ENCODE peak calls at places on chromosomes 11 and 22, in seven cellular contexts. One of them, this sample, is unnamed.

GRCh38 chr11:105673089-105673488 is 63.2 kb downstream of the GRIA4 start:
- DNase-seq in lower lobe of right lung: no peak
- DNase-seq in GM23338: peak; percentile 90
- DNase-seq in spleen: no peak
- DNase-seq in astrocyte of the spinal cord: peak; percentile 68
- DNase-seq in cardiac fibroblast: peak; percentile 63
- DNase-seq in transverse colon: no peak
- DNase-seq in this sample: no peak

GRCh38 chr11:34028407-34028804 is 23.1 kb upstream of the CAPRIN1 start:
- DNase-seq in GM23338: no peak
- DNase-seq in cardiac fibroblast: peak; percentile 4
- DNase-seq in spleen: no peak
- DNase-seq in transverse colon: peak; percentile 14
- DNase-seq in lower lobe of right lung: no peak
- DNase-seq in astrocyte of the spinal cord: peak; percentile 6
- DNase-seq in this sample: no peak

GRCh38 chr22:30717331-30717921 is 22.8 kb downstream of the OSBP2 start:
- DNase-seq in spleen: no peak
- DNase-seq in GM23338: no peak
- DNase-seq in lower lobe of right lung: no peak
- DNase-seq in transverse colon: no peak
- DNase-seq in cardiac fibroblast: peak; percentile 88
- DNase-seq in astrocyte of the spinal cord: peak; percentile 77
- DNase-seq in this sample: no peak

GRCh38 chr11:11856638-11857037 is 14.9 kb downstream of the USP47 start:
- DNase-seq in spleen: no peak
- DNase-seq in cardiac fibroblast: no peak
- DNase-seq in astrocyte of the spinal cord: peak; percentile 55
- DNase-seq in GM23338: no peak
- DNase-seq in lower lobe of right lung: no peak
- DNase-seq in transverse colon: no peak
- DNase-seq in this sample: no peak

GRCh38 chr11:128924618-128925017 is 18.1 kb downstream of the TP53AIP1 start:
- DNase-seq in lower lobe of right lung: no peak
- DNase-seq in GM23338: no peak
- DNase-seq in transverse colon: no peak
- DNase-seq in astrocyte of the spinal cord: no peak
- DNase-seq in cardiac fibroblast: no peak
- DNase-seq in spleen: peak; percentile 41
- DNase-seq in this sample: no peak

GRCh38 chr11:72625746-72626636 is 48.2 kb downstream of the PDE2A start:
- DNase-seq in transverse colon: peak; percentile 52
- DNase-seq in lower lobe of right lung: peak; percentile 62
- DNase-seq in GM23338: peak; percentile 38
- DNase-seq in spleen: peak; percentile 83
- DNase-seq in astrocyte of the spinal cord: peak; percentile 38
- DNase-seq in cardiac fibroblast: no peak
- DNase-seq in this sample: no peak

GRCh38 chr11:65316979-65317786 is 2.5 kb downstream of the CDC42EP2 start:
- DNase-seq in cardiac fibroblast: peak; percentile 97
- DNase-seq in spleen: no peak
- DNase-seq in astrocyte of the spinal cord: peak; percentile 72
- DNase-seq in lower lobe of right lung: peak; percentile 71
- DNase-seq in GM23338: peak; percentile 80
- DNase-seq in transverse colon: peak; percentile 80
- DNase-seq in this sample: no peak

GRCh38 chr11:23124996-23125395 is 264.7 kb upstream of the CCDC179 start:
- DNase-seq in transverse colon: no peak
- DNase-seq in GM23338: no peak
- DNase-seq in spleen: no peak
- DNase-seq in lower lobe of right lung: no peak
- DNase-seq in astrocyte of the spinal cord: no peak
- DNase-seq in cardiac fibroblast: peak; percentile 3
- DNase-seq in this sample: no peak

GRCh38 chr11:104918113-104918824 is 20.0 kb upstream of the CASP12 start:
- DNase-seq in GM23338: no peak
- DNase-seq in transverse colon: no peak
- DNase-seq in astrocyte of the spinal cord: peak; percentile 77
- DNase-seq in lower lobe of right lung: no peak
- DNase-seq in cardiac fibroblast: peak; percentile 82
- DNase-seq in spleen: no peak
- DNase-seq in this sample: no peak

GRCh38 chr11:40161855-40162410 is 1297.5 kb downstream of the LRRC4C start:
- DNase-seq in spleen: no peak
- DNase-seq in astrocyte of the spinal cord: no peak
- DNase-seq in cardiac fibroblast: no peak
- DNase-seq in lower lobe of right lung: no peak
- DNase-seq in GM23338: no peak
- DNase-seq in transverse colon: no peak
- DNase-seq in this sample: no peak

GRCh38 chr22:46622081-46622521 is 1.9 kb downstream of the GRAMD4 start:
- DNase-seq in lower lobe of right lung: peak; percentile 71
- DNase-seq in astrocyte of the spinal cord: no peak
- DNase-seq in spleen: no peak
- DNase-seq in GM23338: no peak
- DNase-seq in cardiac fibroblast: no peak
- DNase-seq in transverse colon: no peak
- DNase-seq in this sample: no peak

GRCh38 chr11:108302121-108302785 is 79.4 kb downstream of the ATM start:
- DNase-seq in cardiac fibroblast: peak; percentile 53
- DNase-seq in GM23338: no peak
- DNase-seq in spleen: no peak
- DNase-seq in transverse colon: no peak
- DNase-seq in lower lobe of right lung: no peak
- DNase-seq in astrocyte of the spinal cord: no peak
- DNase-seq in this sample: no peak

GRCh38 chr22:25488244-25489020 is 76.0 kb upstream of the GRK3 start:
- DNase-seq in cardiac fibroblast: peak; percentile 72
- DNase-seq in astrocyte of the spinal cord: peak; percentile 92
- DNase-seq in lower lobe of right lung: peak; percentile 59
- DNase-seq in spleen: no peak
- DNase-seq in transverse colon: peak; percentile 41
- DNase-seq in GM23338: no peak
- DNase-seq in this sample: no peak

GRCh38 chr11:65858354-65859133 is 564 bp upstream of the CFL1 start:
- DNase-seq in cardiac fibroblast: no peak
- DNase-seq in lower lobe of right lung: no peak
- DNase-seq in spleen: peak; percentile 99
- DNase-seq in transverse colon: no peak
- DNase-seq in astrocyte of the spinal cord: peak; percentile 50
- DNase-seq in GM23338: no peak
- DNase-seq in this sample: no peak

GRCh38 chr11:14642873-14643696 is 519 bp upstream of the PDE3B start:
- DNase-seq in transverse colon: peak; percentile 15
- DNase-seq in cardiac fibroblast: no peak
- DNase-seq in lower lobe of right lung: no peak
- DNase-seq in astrocyte of the spinal cord: no peak
- DNase-seq in spleen: peak; percentile 76
- DNase-seq in GM23338: peak; percentile 5
- DNase-seq in this sample: no peak

GRCh38 chr11:63951779-63952536 is 13.2 kb downstream of the NAA40 start:
- DNase-seq in GM23338: no peak
- DNase-seq in lower lobe of right lung: no peak
- DNase-seq in astrocyte of the spinal cord: no peak
- DNase-seq in spleen: no peak
- DNase-seq in cardiac fibroblast: peak; percentile 49
- DNase-seq in transverse colon: no peak
- DNase-seq in this sample: no peak

GRCh38 chr11:12235945-12236743 is 125.8 kb downstream of the MICAL2 start:
- DNase-seq in GM23338: peak; percentile 73
- DNase-seq in astrocyte of the spinal cord: peak; percentile 85
- DNase-seq in spleen: no peak
- DNase-seq in transverse colon: peak; percentile 32
- DNase-seq in cardiac fibroblast: peak; percentile 77
- DNase-seq in lower lobe of right lung: no peak
- DNase-seq in this sample: peak; percentile 15

GRCh38 chr11:13889566-13890214 is 72.8 kb upstream of the SPON1 start:
- DNase-seq in lower lobe of right lung: no peak
- DNase-seq in spleen: no peak
- DNase-seq in cardiac fibroblast: no peak
- DNase-seq in GM23338: no peak
- DNase-seq in transverse colon: no peak
- DNase-seq in astrocyte of the spinal cord: no peak
- DNase-seq in this sample: no peak

DNA sequence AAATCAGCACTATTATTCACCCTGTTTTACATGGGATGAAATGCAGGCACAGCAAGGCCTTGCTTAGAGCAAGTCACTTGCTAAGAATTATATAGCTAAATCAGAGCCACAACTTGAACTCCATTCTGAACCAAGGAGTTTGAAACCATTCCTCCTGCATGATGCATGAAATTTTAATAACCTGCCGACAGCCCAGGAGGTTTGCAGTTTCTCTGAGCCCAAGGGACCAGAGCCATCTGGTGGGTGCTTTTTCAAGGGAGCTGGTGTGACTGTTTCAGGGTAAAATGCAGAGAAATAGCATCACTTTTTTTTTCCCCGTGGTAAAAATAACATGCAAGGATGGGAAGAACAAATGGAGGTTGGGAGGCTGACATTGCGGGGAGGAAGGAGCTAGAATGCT is 22.9 kb downstream of the NAV2 start:
- DNase-seq in transverse colon: no peak
- DNase-seq in GM23338: no peak
- DNase-seq in astrocyte of the spinal cord: peak; percentile 60
- DNase-seq in lower lobe of right lung: no peak
- DNase-seq in spleen: no peak
- DNase-seq in cardiac fibroblast: peak; percentile 43
- DNase-seq in this sample: no peak
- TF ChIP-seq CTCF in transverse colon: no peak
- TF ChIP-seq CTCF in GM23338: peak; percentile 27
- TF ChIP-seq CTCF in astrocyte of the spinal cord: peak; percentile 48
- TF ChIP-seq CTCF in lower lobe of right lung: no peak
- TF ChIP-seq CTCF in spleen: no peak
- TF ChIP-seq CTCF in cardiac fibroblast: peak; percentile 15
- TF ChIP-seq CTCF in this sample: no peak

DNA sequence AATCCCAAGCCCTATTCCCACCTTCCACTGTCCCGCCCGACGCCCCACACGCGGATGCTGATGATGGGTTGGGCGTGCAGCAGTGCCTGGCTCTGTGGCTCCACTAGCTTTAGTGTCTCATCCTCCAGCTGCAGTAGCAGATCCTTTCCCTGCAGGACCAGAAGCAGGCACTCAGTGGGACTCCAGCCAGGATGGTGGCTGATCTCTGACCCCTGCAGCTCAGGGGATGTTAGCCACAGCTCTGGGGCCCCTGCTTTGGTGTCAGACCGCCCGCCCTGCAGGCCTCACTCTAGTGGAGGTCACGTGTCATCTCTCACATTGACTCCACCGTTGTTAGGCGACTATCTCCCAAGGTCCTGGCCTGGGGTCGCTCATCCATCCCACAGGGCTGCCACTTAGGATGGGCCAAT is 11.8 kb downstream of the SMPD1 start:
- DNase-seq in lower lobe of right lung: no peak
- DNase-seq in GM23338: no peak
- DNase-seq in transverse colon: no peak
- DNase-seq in astrocyte of the spinal cord: no peak
- DNase-seq in cardiac fibroblast: no peak
- DNase-seq in spleen: no peak
- DNase-seq in this sample: no peak
- H3K4me3 ChIP-seq in lower lobe of right lung: no peak overlapping the region
- H3K4me3 ChIP-seq in GM23338: no peak overlapping the region
- H3K4me3 ChIP-seq in transverse colon: no peak overlapping the region
- H3K4me3 ChIP-seq in astrocyte of the spinal cord: no peak overlapping the region
- H3K4me3 ChIP-seq in cardiac fibroblast: no peak overlapping the region
- H3K4me3 ChIP-seq in spleen: no peak overlapping the region
- H3K4me3 ChIP-seq in this sample: no peak overlapping the region

GRCh38 chr11:119077839-119078238 is 6.8 kb upstream of the HMBS start:
- DNase-seq in lower lobe of right lung: no peak
- DNase-seq in astrocyte of the spinal cord: no peak
- DNase-seq in cardiac fibroblast: no peak
- DNase-seq in transverse colon: no peak
- DNase-seq in GM23338: no peak
- DNase-seq in spleen: peak; percentile 52
- DNase-seq in this sample: no peak
- TF ChIP-seq CTCF in lower lobe of right lung: no peak
- TF ChIP-seq CTCF in astrocyte of the spinal cord: no peak
- TF ChIP-seq CTCF in cardiac fibroblast: no peak
- TF ChIP-seq CTCF in transverse colon: no peak
- TF ChIP-seq CTCF in GM23338: no peak
- TF ChIP-seq CTCF in spleen: no peak
- TF ChIP-seq CTCF in this sample: no peak

DNA sequence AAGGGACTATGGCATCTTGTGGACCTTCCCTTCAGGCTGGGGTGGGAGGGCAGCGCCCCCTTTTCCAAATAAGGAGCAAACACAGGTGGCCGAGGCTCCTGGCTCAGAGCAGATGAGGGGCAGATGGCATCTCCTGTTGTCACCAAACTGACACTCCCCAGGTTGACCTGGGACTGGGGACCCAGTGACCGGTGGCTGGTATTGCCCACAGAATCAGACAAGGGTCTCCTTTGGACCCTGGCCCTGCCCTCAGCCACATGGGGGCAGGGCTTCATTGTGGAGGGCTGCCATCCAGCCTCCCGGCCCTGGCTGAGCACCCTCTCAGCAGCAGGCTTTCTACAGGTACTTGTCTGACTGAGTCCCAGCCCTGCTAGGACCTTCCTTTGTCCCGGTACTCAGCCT is 842 bp upstream of the SIGIRR start:
- DNase-seq in astrocyte of the spinal cord: no peak
- DNase-seq in spleen: peak; percentile 78
- DNase-seq in GM23338: no peak
- DNase-seq in lower lobe of right lung: peak; percentile 43
- DNase-seq in cardiac fibroblast: no peak
- DNase-seq in transverse colon: peak; percentile 17
- DNase-seq in this sample: no peak
- H3K4me3 ChIP-seq in astrocyte of the spinal cord: no peak overlapping the region
- H3K4me3 ChIP-seq in spleen: peak overlapping the region; percentile 57
- H3K4me3 ChIP-seq in GM23338: peak overlapping the region; percentile 78
- H3K4me3 ChIP-seq in lower lobe of right lung: peak overlapping the region; percentile 74
- H3K4me3 ChIP-seq in cardiac fibroblast: no peak overlapping the region
- H3K4me3 ChIP-seq in transverse colon: peak overlapping the region; percentile 54
- H3K4me3 ChIP-seq in this sample: no peak overlapping the region

DNA sequence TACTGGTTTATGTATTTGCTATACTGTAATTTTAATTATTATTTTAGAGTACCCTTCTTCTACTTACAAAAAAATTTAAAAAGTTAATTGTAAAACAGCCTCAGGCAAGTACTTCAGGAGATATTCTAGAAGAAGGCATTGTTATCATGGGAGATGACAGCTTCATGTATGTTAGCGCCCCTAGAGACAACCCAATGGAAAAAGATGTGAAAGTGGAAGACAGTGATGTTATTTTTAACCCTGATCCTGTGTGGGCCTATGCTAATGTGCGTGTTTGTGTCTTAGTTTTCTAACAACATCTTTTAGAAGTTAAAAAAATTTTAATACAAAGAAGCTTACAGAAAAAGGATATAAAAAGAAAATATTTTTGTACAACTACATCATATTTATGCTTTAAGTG is 205.0 kb downstream of the FAM76B start:
- DNase-seq in GM23338: no peak
- DNase-seq in spleen: no peak
- DNase-seq in transverse colon: no peak
- DNase-seq in astrocyte of the spinal cord: no peak
- DNase-seq in cardiac fibroblast: peak; percentile 11
- DNase-seq in lower lobe of right lung: no peak
- DNase-seq in this sample: no peak
- TF ChIP-seq CTCF in GM23338: no peak
- TF ChIP-seq CTCF in spleen: no peak
- TF ChIP-seq CTCF in transverse colon: no peak
- TF ChIP-seq CTCF in astrocyte of the spinal cord: no peak
- TF ChIP-seq CTCF in cardiac fibroblast: no peak
- TF ChIP-seq CTCF in lower lobe of right lung: no peak
- TF ChIP-seq CTCF in this sample: peak; percentile 12

GRCh38 chr11:8792636-8793035 is 110.0 kb downstream of the RPL27A start:
- DNase-seq in GM23338: no peak
- DNase-seq in lower lobe of right lung: no peak
- DNase-seq in cardiac fibroblast: no peak
- DNase-seq in spleen: no peak
- DNase-seq in transverse colon: no peak
- DNase-seq in astrocyte of the spinal cord: no peak
- DNase-seq in this sample: no peak
- H3K4me3 ChIP-seq in GM23338: no peak overlapping the region
- H3K4me3 ChIP-seq in lower lobe of right lung: no peak overlapping the region
- H3K4me3 ChIP-seq in cardiac fibroblast: no peak overlapping the region
- H3K4me3 ChIP-seq in spleen: no peak overlapping the region
- H3K4me3 ChIP-seq in transverse colon: no peak overlapping the region
- H3K4me3 ChIP-seq in astrocyte of the spinal cord: no peak overlapping the region
- H3K4me3 ChIP-seq in this sample: no peak overlapping the region